ENCODE peak calls at places on chromosomes 6 and 20, in ten cellular contexts. Y is GF-D8, L is gastrocnemius medialis, C is NCI-H1092 treated with DMSO at 0.1 percent for 48 hours, M is NCI-H1417, P is activated T-helper 1 cell treated with Interleukin-2 at 50 U/mL for 16 hours, G is COR-L47, S is GM23248, V is kidney glomerular epithelial cell, Q is SW480. F is an unnamed sample.

GRCh38 chr6:2875840-2876207 is 27.3 kb downstream of the SERPINB9 start:
- DNase-seq in V (no peak), Y (no peak), P (peak; percentile 37), G (no peak), C (no peak), Q (no peak), L (no peak), M (peak; percentile 50), S (peak; percentile 42), F (no peak)

GRCh38 chr6:55174211-55175013 is at the start of gene HCRTR2:
- DNase-seq in P (no peak), Y (no peak), L (no peak), C (no peak), Q (no peak), S (no peak), V (no peak), G (no peak), M (no peak), F (no peak)

GRCh38 chr20:378961-379336 is 1.6 kb upstream of the TRIB3 start:
- DNase-seq in V (no peak), L (no peak), M (no peak), P (no peak), C (no peak), S (no peak), G (no peak), Y (no peak), Q (no peak), F (no peak)

GRCh38 chr20:5735845-5736530 is 14.2 kb upstream of the SHLD1 start:
- DNase-seq in Y (no peak), S (no peak), L (no peak), M (no peak), P (no peak), V (no peak), C (peak; percentile 5), Q (no peak), G (no peak), F (no peak)

GRCh38 chr6:150221152-150221551 is 78.3 kb downstream of the PPP1R14C start:
- DNase-seq in C (no peak), S (no peak), Y (no peak), Q (no peak), G (no peak), P (no peak), L (peak; percentile 25), M (no peak), V (no peak), F (no peak)

GRCh38 chr6:53796791-53797190 is 2.0 kb downstream of the LRRC1 start:
- DNase-seq in M (no peak), V (peak; percentile 47), G (no peak), C (no peak), L (no peak), P (no peak), Q (no peak), Y (no peak), S (peak; percentile 3), F (no peak)

GRCh38 chr20:4814696-4815252 is 93.1 kb downstream of the PRND start:
- DNase-seq in V (no peak), Q (no peak), M (no peak), Y (peak; percentile 65), P (no peak), S (no peak), L (no peak), C (no peak), G (no peak), F (no peak)

GRCh38 chr20:62977613-62978558 is 25.4 kb downstream of the SLC17A9 start:
- DNase-seq in Y (no peak), S (no peak), L (no peak), M (peak; percentile 64), C (no peak), V (no peak), P (peak; percentile 55), G (peak; percentile 78), Q (peak; percentile 93), F (no peak)

GRCh38 chr6:123519191-123519510 is 117.6 kb downstream of the TRDN start:
- DNase-seq in Y (no peak), P (no peak), M (no peak), C (no peak), S (no peak), G (no peak), Q (no peak), L (peak; percentile 93), V (no peak), F (no peak)

GRCh38 chr20:58048096-58048702 is 180.3 kb downstream of the ANKRD60 start:
- DNase-seq in P (no peak), G (no peak), C (no peak), Y (no peak), V (peak; percentile 15), M (no peak), Q (peak; percentile 61), S (peak; percentile 81), L (no peak), F (peak; percentile 38)

GRCh38 chr6:157380458-157380778 is 572 bp upstream of the ZDHHC14 start:
- DNase-seq in L (no peak), M (no peak), C (no peak), S (no peak), G (no peak), P (no peak), V (no peak), Q (no peak), Y (no peak), F (no peak)

GRCh38 chr6:137647762-137648412 is 153.7 kb upstream of the OLIG3 start:
- DNase-seq in Y (no peak), G (no peak), P (no peak), L (no peak), C (no peak), Q (no peak), M (no peak), S (peak; percentile 66), V (no peak), F (no peak)

GRCh38 chr6:158040051-158040803 is 58.6 kb downstream of the SYNJ2 start:
- DNase-seq in M (no peak), P (no peak), Y (peak; percentile 52), L (peak; percentile 8), Q (peak; percentile 69), G (no peak), S (peak; percentile 96), C (no peak), V (peak; percentile 98), F (peak; percentile 81)

GRCh38 chr6:76681781-76682180 is 609.3 kb upstream of the IMPG1 start:
- DNase-seq in G (no peak), S (peak; percentile 45), V (no peak), P (no peak), Y (no peak), C (no peak), Q (no peak), M (no peak), L (no peak), F (no peak)

GRCh38 chr6:168158280-168158979 is 79.4 kb upstream of the FRMD1 start:
- DNase-seq in S (peak; percentile 68), G (no peak), Y (no peak), C (peak; percentile 94), M (peak; percentile 66), L (no peak), P (no peak), Q (no peak), V (no peak), F (no peak)

F was measured in ACHN.